ENCODE peak calls at places on chromosomes 4 and X, in nine cellular contexts. V is aorta, G is PC-9, L is ascending aorta, A is GM23248, D is lower lobe of right lung, S is psoas muscle, B is heart left ventricle, C is ovary. Q is an unnamed sample.

GRCh38 chrX:143648705-143649104 is 12.8 kb upstream of the SLITRK4 start:
- DNase-seq in V (no peak), D (peak; percentile 39), S (no peak), L (no peak), A (no peak), C (no peak), G (peak; percentile 14), B (no peak), Q (no peak)

GRCh38 chr4:56330691-56331090 is 56.6 kb downstream of the AASDH start:
- DNase-seq in S (no peak), C (no peak), D (no peak), B (no peak), L (no peak), V (no peak), A (no peak), G (no peak), Q (no peak)

GRCh38 chr4:70927502-70928139 is 25.5 kb downstream of the MOB1B start:
- DNase-seq in C (no peak), D (no peak), S (no peak), L (no peak), A (no peak), B (no peak), V (no peak), G (no peak), Q (no peak)

GRCh38 chr4:118849867-118850812 is 14.2 kb upstream of the SEC24D start:
- DNase-seq in G (peak; percentile 3), C (no peak), S (no peak), D (no peak), V (no peak), L (no peak), B (no peak), A (peak; percentile 36), Q (no peak)

GRCh38 chrX:44974462-44974861 is 101.5 kb downstream of the KDM6A start:
- DNase-seq in G (no peak), A (peak; percentile 48), S (no peak), B (no peak), V (no peak), D (no peak), L (no peak), C (no peak), Q (no peak)

GRCh38 chr4:141375855-141376254 is 155.2 kb downstream of the ZNF330 start:
- DNase-seq in C (no peak), L (no peak), G (peak; percentile 64), B (no peak), D (no peak), V (no peak), S (no peak), A (peak; percentile 86), Q (no peak)

GRCh38 chrX:101430457-101431078 is 22.5 kb downstream of the HNRNPH2 start:
- DNase-seq in D (no peak), B (no peak), A (peak; percentile 59), G (no peak), L (no peak), S (no peak), C (no peak), V (no peak), Q (no peak)

GRCh38 chrX:56800307-56800706 is 71.3 kb downstream of the NBDY start:
- DNase-seq in A (no peak), S (no peak), C (no peak), B (no peak), L (no peak), V (no peak), G (no peak), D (no peak), Q (no peak)

GRCh38 chr4:13705521-13706035 is 78.1 kb upstream of the BOD1L1 start:
- DNase-seq in B (peak; percentile 78), S (no peak), A (peak; percentile 26), C (no peak), D (peak; percentile 61), V (no peak), L (no peak), G (peak; percentile 47), Q (no peak)

GRCh38 chrX:40167240-40168182 is 69.8 kb upstream of the BCOR start:
- DNase-seq in L (no peak), G (no peak), C (peak; percentile 73), A (peak; percentile 58), V (peak; percentile 85), S (no peak), D (no peak), B (no peak), Q (peak; percentile 78)

GRCh38 chr4:1210241-1210841 is 38.0 kb upstream of the SPON2 start:
- DNase-seq in V (peak; percentile 71), L (no peak), S (peak; percentile 9), G (no peak), A (no peak), D (peak; percentile 35), B (peak; percentile 34), C (peak; percentile 56), Q (peak; percentile 19)

GRCh38 chr4:14184265-14184664 is 556.7 kb upstream of the BOD1L1 start:
- DNase-seq in C (peak; percentile 33), L (no peak), V (no peak), B (peak; percentile 32), A (peak; percentile 30), S (no peak), D (no peak), G (no peak), Q (no peak)

GRCh38 chrX:42396136-42396535 is 381.8 kb downstream of the PPP1R2C start:
- DNase-seq in V (no peak), B (no peak), L (no peak), A (no peak), S (no peak), D (no peak), G (no peak), C (no peak), Q (no peak)

GRCh38 chrX:7307720-7308119 is 159.8 kb upstream of the PUDP start:
- DNase-seq in V (no peak), A (no peak), B (no peak), L (no peak), G (no peak), C (no peak), D (no peak), S (no peak), Q (no peak)

GRCh38 chr4:71732706-71733105 is 51.2 kb downstream of the GC start:
- DNase-seq in L (no peak), V (no peak), B (no peak), C (no peak), D (no peak), G (no peak), A (peak; percentile 70), S (no peak), Q (no peak)

GRCh38 chr4:145531791-145532190 is 50.1 kb downstream of the SMAD1 start:
- DNase-seq in D (no peak), B (no peak), S (no peak), G (no peak), L (no peak), C (no peak), A (no peak), V (no peak), Q (no peak)

GRCh38 chr4:27463816-27464215 is 603.2 kb downstream of the STIM2 start:
- DNase-seq in S (no peak), D (no peak), G (peak; percentile 12), V (no peak), B (no peak), L (no peak), A (peak; percentile 42), C (no peak), Q (no peak)

GRCh38 chr4:74228691-74229640 is 71.0 kb downstream of the MTHFD2L start:
- DNase-seq in V (peak; percentile 81), S (peak; percentile 43), G (peak; percentile 53), C (peak; percentile 53), A (peak; percentile 80), B (peak; percentile 62), D (peak; percentile 69), L (no peak), Q (no peak)

DNA sequence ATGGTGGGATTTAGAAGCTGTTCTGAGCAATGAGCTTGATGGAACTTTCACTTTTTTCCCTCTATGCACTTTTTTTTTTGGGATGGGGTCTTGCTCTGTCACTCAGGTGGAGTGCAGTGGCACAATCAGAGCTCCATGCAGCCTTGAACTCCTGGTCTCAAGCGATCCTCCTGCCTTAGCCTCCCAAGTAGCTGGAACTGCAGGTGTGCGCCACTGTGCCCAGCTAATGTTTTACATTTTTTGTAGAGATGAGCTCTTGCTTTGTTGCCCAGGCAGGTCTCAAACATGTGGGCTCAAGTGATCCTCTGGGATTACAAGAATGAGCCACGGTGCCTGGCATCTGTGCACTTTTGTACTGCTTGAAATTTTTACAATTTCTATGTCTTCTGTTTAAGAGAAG is 16.4 kb downstream of the PDLIM5 start:
- DNase-seq in B (no peak), G (no peak), C (no peak), S (no peak), L (no peak), V (no peak), A (no peak), D (no peak), Q (no peak)
- H3K4me1 ChIP-seq in B (peaks cover 74% of the 10 kb centered on the region), G (no peaks in the 10 kb centered on the region), C (peaks cover 2% of the 10 kb centered on the region), S (peaks cover 77% of the 10 kb centered on the region), L (peaks cover 14% of the 10 kb centered on the region), V (peaks cover 10% of the 10 kb centered on the region), A (peaks cover 53% of the 10 kb centered on the region), D (peaks cover 3% of the 10 kb centered on the region), Q (no peaks in the 10 kb centered on the region)

GRCh38 chr4:190016369-190017289 is 10.4 kb downstream of the FRG2 start:
- DNase-seq in D (no peak), A (no peak), V (no peak), C (no peak), S (no peak), B (no peak), L (no peak), G (no peak), Q (no peak)

GRCh38 chr4:190019023-190019858 is 7.8 kb downstream of the FRG2 start:
- DNase-seq in D (no peak), G (no peak), S (no peak), C (no peak), B (no peak), L (no peak), A (peak; percentile 15), V (no peak), Q (no peak)

GRCh38 chr4:190015538-190016368 is 11.3 kb downstream of the FRG2 start:
- DNase-seq in D (no peak), C (no peak), B (no peak), A (peak; percentile 9), V (no peak), L (no peak), G (no peak), S (no peak), Q (no peak)

GRCh38 chr4:190018201-190018920 is 8.7 kb downstream of the FRG2 start:
- DNase-seq in G (no peak), A (no peak), D (no peak), S (no peak), L (no peak), V (no peak), C (no peak), B (no peak), Q (no peak)

GRCh38 chr4:190017357-190018200 is 9.5 kb downstream of the FRG2 start:
- DNase-seq in S (no peak), B (no peak), V (no peak), G (no peak), A (peak; percentile 21), C (no peak), L (no peak), D (no peak), Q (no peak)
- H3K9me3 ChIP-seq in S (no peaks in the 10 kb centered on the region), B (no peaks in the 10 kb centered on the region), V (peaks cover 1% of the 10 kb centered on the region), G (no peaks in the 10 kb centered on the region), A (no peaks in the 10 kb centered on the region), C (no peaks in the 10 kb centered on the region), L (no peaks in the 10 kb centered on the region), D (no peaks in the 10 kb centered on the region), Q (no peaks in the 10 kb centered on the region)

GRCh38 chr4:153083447-153083921 is 120.8 kb upstream of the TRIM2 start:
- DNase-seq in A (peak; percentile 85), D (no peak), G (peak; percentile 55), S (no peak), V (no peak), B (no peak), L (no peak), C (peak; percentile 40), Q (no peak)
- H3K4me3 ChIP-seq in A (no peak overlapping the region), D (no peak overlapping the region), G (no peak overlapping the region), S (no peak overlapping the region), V (no peak overlapping the region), B (no peak overlapping the region), L (no peak overlapping the region), C (no peak overlapping the region), Q (no peak overlapping the region)

GRCh38 chrX:13420545-13421183 is 100.8 kb upstream of the ATXN3L start:
- DNase-seq in G (no peak), V (no peak), C (no peak), S (no peak), A (no peak), B (no peak), L (no peak), D (no peak), Q (no peak)
- H3K4me1 ChIP-seq in G (peaks cover 9% of the 10 kb centered on the region), V (peaks cover 2% of the 10 kb centered on the region), C (no peaks in the 10 kb centered on the region), S (no peaks in the 10 kb centered on the region), A (peaks cover 18% of the 10 kb centered on the region), B (no peaks in the 10 kb centered on the region), L (no peaks in the 10 kb centered on the region), D (no peaks in the 10 kb centered on the region), Q (no peaks in the 10 kb centered on the region)

Q was measured in tibial artery.